ENCODE peak calls at places on chromosomes 1 and 21, in six cellular contexts. G is OCI-M1, I is anterior cingulate cortex, X is AG09319, V is esophagus squamous epithelium, T is HFF-Myc. Y is an unnamed sample.

GRCh38 chr1:211547710-211548109 is 31.3 kb downstream of the SLC30A1 start:
- DNase-seq in G (no peak), I (no peak), X (no peak), V (no peak), T (no peak), Y (no peak)

GRCh38 chr1:114340906-114341698 is 169.9 kb downstream of the TRIM33 start:
- DNase-seq in G (no peak), I (no peak), X (no peak), V (no peak), T (no peak), Y (no peak)

GRCh38 chr1:77031101-77031662 is 163.9 kb downstream of the ST6GALNAC5 start:
- DNase-seq in G (peak), I (no peak), X (peak), V (no peak), T (peak), Y (no peak)

GRCh38 chr1:115363171-115363570 is 25.1 kb upstream of the NGF start:
- DNase-seq in G (no peak), I (no peak), X (no peak), V (no peak), T (no peak), Y (no peak)

GRCh38 chr1:89022167-89022959 is at the start of gene GBP3:
- DNase-seq in G (peak), I (no peak), X (peak), V (no peak), T (peak), Y (peak)

GRCh38 chr1:228986093-228986904 is 251.0 kb downstream of the RHOU start:
- DNase-seq in G (no peak), I (peak), X (no peak), V (no peak), T (no peak), Y (no peak)

GRCh38 chr1:6596351-6596750 is 6.3 kb downstream of the KLHL21 start:
- DNase-seq in G (no peak), I (no peak), X (no peak), V (no peak), T (no peak), Y (no peak)

GRCh38 chr1:22262583-22262982 is 119.7 kb upstream of the WNT4 start:
- DNase-seq in G (no peak), I (no peak), X (no peak), V (no peak), T (no peak), Y (no peak)

GRCh38 chr21:41215856-41216408 is 48.0 kb downstream of the BACE2 start:
- DNase-seq in G (no peak), I (no peak), X (no peak), V (no peak), T (no peak), Y (no peak)